ENCODE peak calls at places on chromosomes 16 and 17, in five cellular contexts. P, H, V, C and R are unnamed samples.

GRCh38 chr17:10663231-10663630 is 6.1 kb upstream of the MYH3 start:
- DNase-seq in P (no peak), H (no peak), V (no peak), C (no peak), R (no peak)

GRCh38 chr16:83887088-83887487 is 11.8 kb upstream of the MLYCD start:
- DNase-seq in P (no peak), H (no peak), V (peak; percentile 67), C (no peak), R (no peak)

GRCh38 chr17:74987909-74988711 is 678 bp downstream of the CDR2L start:
- DNase-seq in P (no peak), H (peak; percentile 78), V (peak; percentile 78), C (no peak), R (no peak)

GRCh38 chr17:33262724-33263123 is 30.4 kb downstream of the ASIC2 start:
- DNase-seq in P (no peak), H (no peak), V (no peak), C (no peak), R (no peak)

GRCh38 chr17:39920218-39921210 is 2.1 kb upstream of the GSDMB start:
- DNase-seq in P (peak; percentile 65), H (no peak), V (no peak), C (no peak), R (peak; percentile 27)

GRCh38 chr17:80879723-80880649 is 111.7 kb upstream of the CHMP6 start:
- DNase-seq in P (peak; percentile 60), H (no peak), V (no peak), C (no peak), R (no peak)

GRCh38 chr16:10312784-10313724 is 72.8 kb upstream of the ATF7IP2 start:
- DNase-seq in P (no peak), H (no peak), V (no peak), C (no peak), R (no peak)

GRCh38 chr16:86819523-86819887 is 241.2 kb downstream of the FOXL1 start:
- DNase-seq in P (no peak), H (peak; percentile 40), V (no peak), C (no peak), R (no peak)

GRCh38 chr17:33640629-33641028 is 347.5 kb upstream of the ASIC2 start:
- DNase-seq in P (no peak), H (peak; percentile 13), V (no peak), C (no peak), R (no peak)

GRCh38 chr17:80793421-80793820 is 198.2 kb upstream of the CHMP6 start:
- DNase-seq in P (no peak), H (peak; percentile 41), V (no peak), C (no peak), R (no peak)

GRCh38 chr17:77535435-77535834 is 394.7 kb downstream of the SEC14L1 start:
- DNase-seq in P (no peak), H (no peak), V (no peak), C (no peak), R (no peak)

GRCh38 chr17:70295732-70296131 is 126.4 kb downstream of the KCNJ2 start:
- DNase-seq in P (no peak), H (no peak), V (no peak), C (no peak), R (no peak)

GRCh38 chr17:1201132-1201702 is 21.4 kb upstream of the ABR start:
- DNase-seq in P (peak; percentile 80), H (no peak), V (no peak), C (no peak), R (no peak)

GRCh38 chr16:71610936-71611871 is 14.8 kb upstream of the MARVELD3 start:
- DNase-seq in P (peak; percentile 86), H (peak; percentile 89), V (peak; percentile 23), C (peak; percentile 91), R (peak; percentile 38)

GRCh38 chr17:12037970-12038369 is 17.3 kb downstream of the MAP2K4 start:
- DNase-seq in P (no peak), H (no peak), V (no peak), C (no peak), R (no peak)

GRCh38 chr17:27323538-27324212 is 29.8 kb downstream of the WSB1 start:
- DNase-seq in P (no peak), H (peak; percentile 66), V (no peak), C (no peak), R (no peak)

GRCh38 chr17:29238133-29238850 is 8.4 kb upstream of the CRYBA1 start:
- DNase-seq in P (no peak), H (no peak), V (no peak), C (no peak), R (no peak)

GRCh38 chr17:81030726-81031570 is 4.0 kb upstream of the BAIAP2 start:
- DNase-seq in P (peak; percentile 58), H (no peak), V (no peak), C (no peak), R (no peak)